ENCODE peak calls at places on chromosomes 12 and 14, in eight cellular contexts. O is GM12891, E is hippocampal formation, T is NCI-H1694 treated with DMSO at 0.1 percent for 48 hours, C is fibroblast of villous mesenchyme, I is epithelial cell of proximal tubule, R is COLO829, U is B cell. F is an unnamed sample.
A peak's percentile ranks its signal among the peaks of the same experiment; 100 is the strongest.

GRCh38 chr12:16524378-16524777 is 81.6 kb downstream of the LMO3 start:
- DNase-seq in O (no peak), E (no peak), T (no peak), C (no peak), I (no peak), R (no peak), U (no peak), F (no peak)

GRCh38 chr12:111437816-111438454 is 32.2 kb downstream of the SH2B3 start:
- DNase-seq in O (no peak), E (no peak), T (no peak), C (peak; percentile 87), I (no peak), R (no peak), U (peak; percentile 51), F (peak; percentile 59)

GRCh38 chr14:76904740-76905569 is 78.7 kb downstream of the LRRC74A start:
- DNase-seq in O (peak; percentile 66), E (no peak), T (no peak), C (peak; percentile 91), I (peak; percentile 85), R (peak; percentile 97), U (peak; percentile 87), F (no peak)

GRCh38 chr14:50018236-50019210 is 97.8 kb downstream of the VCPKMT start:
- DNase-seq in O (no peak), E (no peak), T (no peak), C (peak; percentile 56), I (no peak), R (no peak), U (no peak), F (no peak)

GRCh38 chr12:107126688-107127481 is 33.5 kb upstream of the CRY1 start:
- DNase-seq in O (no peak), E (no peak), T (peak; percentile 70), C (peak; percentile 14), I (no peak), R (no peak), U (no peak), F (no peak)

GRCh38 chr14:98947911-98948595 is 323.9 kb downstream of the BCL11B start:
- DNase-seq in O (no peak), E (no peak), T (no peak), C (no peak), I (no peak), R (no peak), U (no peak), F (no peak)

GRCh38 chr14:106039400-106039799 is 513.0 kb downstream of the TMEM121 start:
- DNase-seq in O (no peak), E (no peak), T (peak; percentile 86), C (no peak), I (no peak), R (no peak), U (peak; percentile 44), F (no peak)

GRCh38 chr14:54127526-54127925 is 170.9 kb upstream of the BMP4 start:
- DNase-seq in O (no peak), E (no peak), T (no peak), C (no peak), I (no peak), R (peak; percentile 68), U (no peak), F (no peak)

GRCh38 chr12:1429980-1430379 is 164.4 kb downstream of the FBXL14 start:
- DNase-seq in O (no peak), E (no peak), T (no peak), C (peak; percentile 88), I (peak; percentile 9), R (no peak), U (no peak), F (no peak)

GRCh38 chr14:44988694-44989093 is 26.7 kb downstream of the TOGARAM1 start:
- DNase-seq in O (no peak), E (no peak), T (no peak), C (no peak), I (no peak), R (no peak), U (no peak), F (no peak)

GRCh38 chr12:117792471-117792870 is 176.3 kb downstream of the KSR2 start:
- DNase-seq in O (no peak), E (no peak), T (no peak), C (no peak), I (no peak), R (no peak), U (no peak), F (no peak)

GRCh38 chr14:103510311-103511021 is 12.2 kb downstream of the CKB start:
- DNase-seq in O (no peak), E (no peak), T (peak; percentile 42), C (no peak), I (no peak), R (no peak), U (no peak), F (no peak)

GRCh38 chr12:117485984-117486839 is 124.8 kb upstream of the NOS1 start:
- DNase-seq in O (no peak), E (no peak), T (no peak), C (no peak), I (no peak), R (no peak), U (no peak), F (no peak)

GRCh38 chr14:57479197-57479596 is 14.5 kb downstream of the CCDC198 start:
- DNase-seq in O (no peak), E (no peak), T (no peak), C (no peak), I (peak; percentile 55), R (no peak), U (no peak), F (no peak)

GRCh38 chr12:131205534-131205933 is 251.8 kb downstream of the ADGRD1 start:
- DNase-seq in O (no peak), E (no peak), T (no peak), C (no peak), I (no peak), R (no peak), U (no peak), F (no peak)

F was measured in tibial nerve.